ENCODE peak calls at places on chromosomes 7 and 10, in six cellular contexts. L is EL; Q is WTC11; B is naive thymus-derived CD8-positive, alpha-beta T cell; N is KG1; Y is progenitor cell of endocrine pancreas. F is an unnamed sample.
A peak's percentile ranks its signal among the peaks of the same experiment; 100 is the strongest.

GRCh38 chr7:122727759-122728158 is 25.0 kb upstream of the RNF148 start:
- DNase-seq in L (no peak), Q (no peak), B (no peak), N (no peak), Y (no peak), F (no peak)

GRCh38 chr7:27252935-27253333 is 10.3 kb downstream of the EVX1 start:
- DNase-seq in L (no peak), Q (no peak), B (no peak), N (no peak), Y (no peak), F (no peak)

GRCh38 chr7:1647961-1648631 is 22.0 kb upstream of the ELFN1 start:
- DNase-seq in L (no peak), Q (no peak), B (no peak), N (no peak), Y (no peak), F (no peak)

GRCh38 chr7:3277604-3278572 is 23.2 kb upstream of the SDK1 start:
- DNase-seq in L (no peak), Q (no peak), B (no peak), N (no peak), Y (no peak), F (no peak)

GRCh38 chr7:91892821-91893340 is 12.4 kb upstream of the MTERF1 start:
- DNase-seq in L (peak; percentile 29), Q (no peak), B (no peak), N (no peak), Y (no peak), F (no peak)

GRCh38 chr10:124935946-124936345 is 6.0 kb upstream of the ZRANB1 start:
- DNase-seq in L (peak; percentile 33), Q (no peak), B (no peak), N (no peak), Y (no peak), F (no peak)

GRCh38 chr7:157964016-157964415 is 623.6 kb downstream of the PTPRN2 start:
- DNase-seq in L (no peak), Q (no peak), B (no peak), N (no peak), Y (no peak), F (no peak)

GRCh38 chr7:135690566-135690965 is 28.3 kb downstream of the STMP1 start:
- DNase-seq in L (peak; percentile 81), Q (no peak), B (no peak), N (no peak), Y (no peak), F (no peak)

GRCh38 chr10:121526040-121526790 is 72.0 kb downstream of the FGFR2 start:
- DNase-seq in L (no peak), Q (no peak), B (no peak), N (no peak), Y (no peak), F (no peak)

GRCh38 chr10:95693331-95693667 is 428 bp downstream of the TCTN3 start:
- DNase-seq in L (peak; percentile 3), Q (no peak), B (no peak), N (no peak), Y (no peak), F (no peak)

F was measured in effector CD8-positive, alpha-beta T cell.